ENCODE peak calls at places on chromosomes 5 and 9, in nine cellular contexts. Y is epithelial cell of proximal tubule; D is GM23338; M is BJ; I is right atrium auricular region; A is mammary epithelial cell; E is transverse colon; P is cardiac muscle cell; L is CD8-positive, alpha-beta memory T cell. H is an unnamed sample.

GRCh38 chr5:148416921-148417320 is 33.2 kb downstream of the FBXO38 start:
- DNase-seq in M (no peak), Y (no peak), I (no peak), E (no peak), A (no peak), D (no peak), P (peak; percentile 73), L (no peak), H (no peak)

GRCh38 chr5:99901972-99902371 is 633.2 kb upstream of the FAM174A start:
- DNase-seq in E (no peak), M (no peak), A (no peak), I (no peak), D (no peak), L (no peak), P (no peak), Y (no peak), H (no peak)

GRCh38 chr5:1891391-1891790 is 8.7 kb upstream of the IRX4 start:
- DNase-seq in M (no peak), P (no peak), D (no peak), E (no peak), I (no peak), A (no peak), L (peak; percentile 44), Y (no peak), H (no peak)

GRCh38 chr5:57338068-57338848 is 144.4 kb downstream of the ACTBL2 start:
- DNase-seq in A (peak; percentile 24), L (no peak), I (no peak), M (no peak), P (peak; percentile 72), D (peak; percentile 82), E (no peak), Y (no peak), H (peak; percentile 28)

GRCh38 chr9:89304479-89305188 is 6.4 kb upstream of the CKS2 start:
- DNase-seq in D (no peak), M (no peak), L (no peak), Y (no peak), E (no peak), A (no peak), I (no peak), P (peak; percentile 70), H (no peak)

GRCh38 chr9:2613730-2614271 is 7.8 kb upstream of the VLDLR start:
- DNase-seq in L (no peak), I (no peak), E (no peak), Y (no peak), D (peak; percentile 77), A (peak; percentile 35), M (no peak), P (no peak), H (no peak)

GRCh38 chr9:89969156-89969566 is 364.3 kb downstream of the GADD45G start:
- DNase-seq in P (no peak), M (no peak), I (no peak), D (no peak), E (peak; percentile 47), L (no peak), Y (no peak), A (peak; percentile 70), H (no peak)

GRCh38 chr5:40404613-40405012 is 275.1 kb upstream of the PTGER4 start:
- DNase-seq in Y (no peak), E (no peak), A (no peak), I (no peak), P (no peak), M (no peak), L (no peak), D (no peak), H (peak; percentile 36)

GRCh38 chr5:119400248-119400647 is 44.4 kb downstream of the TNFAIP8 start:
- DNase-seq in I (no peak), A (peak; percentile 89), M (no peak), P (no peak), E (no peak), L (no peak), D (no peak), Y (peak; percentile 77), H (no peak)

GRCh38 chr5:179374506-179375235 is 29.4 kb upstream of the ADAMTS2 start:
- DNase-seq in M (no peak), P (no peak), Y (no peak), E (no peak), L (no peak), D (no peak), A (no peak), I (no peak), H (no peak)

GRCh38 chr5:149283611-149284480 is 12.2 kb downstream of the AFAP1L1 start:
- DNase-seq in P (peak; percentile 27), A (no peak), D (no peak), I (no peak), Y (no peak), E (no peak), M (no peak), L (no peak), H (no peak)

GRCh38 chr9:134602547-134603362 is 38.8 kb upstream of the COL5A1 start:
- DNase-seq in Y (no peak), A (peak; percentile 69), E (peak; percentile 30), L (no peak), P (peak; percentile 99), M (peak; percentile 99), D (no peak), I (peak; percentile 89), H (no peak)

GRCh38 chr5:172284275-172284971 is 859 bp upstream of the UBTD2 start:
- DNase-seq in Y (no peak), E (no peak), P (peak; percentile 38), I (no peak), A (no peak), M (no peak), D (no peak), L (peak; percentile 48), H (no peak)

GRCh38 chr5:4661326-4661725 is 478.8 kb upstream of the ADAMTS16 start:
- DNase-seq in D (no peak), P (no peak), Y (no peak), L (no peak), E (no peak), A (no peak), I (no peak), M (no peak), H (no peak)

GRCh38 chr9:125343518-125344284 is 82.1 kb downstream of the GAPVD1 start:
- DNase-seq in Y (peak; percentile 23), M (no peak), P (peak; percentile 69), L (no peak), E (no peak), I (no peak), A (peak; percentile 37), D (peak; percentile 74), H (no peak)

GRCh38 chr5:72951850-72952468 is 3.9 kb upstream of the FCHO2 start:
- DNase-seq in D (no peak), L (no peak), Y (peak; percentile 80), M (peak; percentile 39), I (no peak), E (peak; percentile 20), P (peak; percentile 63), A (peak; percentile 81), H (no peak)

GRCh38 chr9:20242767-20243166 is 379.5 kb downstream of the MLLT3 start:
- DNase-seq in A (no peak), D (peak; percentile 7), I (no peak), M (no peak), E (no peak), L (no peak), P (no peak), Y (no peak), H (peak; percentile 85)

GRCh38 chr9:29144476-29144875 is 1571.2 kb upstream of the C9orf72 start:
- DNase-seq in E (no peak), D (no peak), P (peak; percentile 1), Y (no peak), I (no peak), M (no peak), L (no peak), A (peak; percentile 24), H (no peak)

GRCh38 chr5:135177591-135177990 is 143.6 kb upstream of the PITX1 start:
- DNase-seq in A (no peak), M (no peak), D (no peak), I (no peak), L (no peak), Y (no peak), E (no peak), P (no peak), H (no peak)

GRCh38 chr5:164600929-164601535 is 1095.6 kb downstream of the MAT2B start:
- DNase-seq in D (no peak), Y (no peak), E (no peak), L (no peak), I (no peak), P (no peak), M (no peak), A (no peak), H (no peak)

GRCh38 chr9:136138566-136138965 is 19.9 kb upstream of the TMEM250 start:
- DNase-seq in Y (no peak), E (peak; percentile 34), D (peak; percentile 97), L (no peak), A (no peak), P (peak; percentile 20), M (no peak), I (no peak), H (peak; percentile 36)

DNA sequence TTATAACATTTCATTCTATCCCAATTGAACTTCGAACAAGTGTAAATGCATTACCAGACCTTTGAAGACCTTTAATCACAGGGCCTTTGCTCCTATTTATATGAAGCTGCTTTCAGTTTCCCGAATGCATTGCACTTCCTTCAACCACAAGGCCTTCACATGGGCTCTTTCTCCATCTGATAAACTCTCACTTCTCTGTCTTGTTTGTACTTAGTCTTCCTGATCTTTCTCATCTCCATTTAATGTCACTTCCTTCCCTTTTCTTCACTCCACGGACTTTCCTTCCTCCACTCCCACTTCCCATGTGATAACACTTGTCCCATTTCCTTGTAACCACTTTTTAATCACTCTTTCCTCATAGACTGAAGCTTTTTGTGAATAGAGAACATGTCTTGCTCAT is 74.3 kb upstream of the TNC start:
- DNase-seq in P (no peak), E (no peak), M (no peak), L (no peak), A (no peak), Y (no peak), I (no peak), D (no peak), H (no peak)
- H3K4me3 ChIP-seq in P (no peak overlapping the region), E (no peak overlapping the region), M (no peak overlapping the region), L (no peak overlapping the region), A (no peak overlapping the region), Y (no peak overlapping the region), I (no peak overlapping the region), D (no peak overlapping the region), H (no peak overlapping the region)

GRCh38 chr9:127189628-127190027 is 67.2 kb upstream of the ANGPTL2 start:
- DNase-seq in I (no peak), D (no peak), A (no peak), M (no peak), Y (no peak), P (no peak), L (no peak), E (no peak), H (no peak)
- H3K4me3 ChIP-seq in I (no peak overlapping the region), D (no peak overlapping the region), A (no peak overlapping the region), M (no peak overlapping the region), Y (no peak overlapping the region), P (no peak overlapping the region), L (no peak overlapping the region), E (no peak overlapping the region), H (no peak overlapping the region)

GRCh38 chr5:150757087-150757649 is 1.6 kb downstream of the DCTN4 start:
- DNase-seq in A (peak; percentile 29), Y (no peak), D (no peak), I (no peak), E (no peak), P (no peak), M (no peak), L (no peak), H (no peak)
- H3K4me3 ChIP-seq in A (peak overlapping the region; percentile 73), Y (peak overlapping the region; percentile 72), D (peak overlapping the region; percentile 72), I (no peak overlapping the region), E (no peak overlapping the region), P (peak overlapping the region; percentile 89), M (peak overlapping the region; percentile 11), L (no peak overlapping the region), H (peak overlapping the region; percentile 86)

GRCh38 chr9:16870606-16871357 is at the start of gene BNC2:
- DNase-seq in D (peak; percentile 89), P (peak; percentile 83), L (no peak), I (peak; percentile 64), A (no peak), Y (no peak), M (no peak), E (peak; percentile 38), H (no peak)
- H3K4me3 ChIP-seq in D (peak within 1 kb of the TSS; percentile 83), P (peak within 1 kb of the TSS; percentile 78), L (no peak within 1 kb of the TSS), I (peak within 1 kb of the TSS; percentile 64), A (peak within 1 kb of the TSS; percentile 44), Y (peak within 1 kb of the TSS; percentile 74), M (peak within 1 kb of the TSS; percentile 79), E (peak within 1 kb of the TSS; percentile 66), H (peak within 1 kb of the TSS; percentile 27)